ENCODE peak calls at places on chromosomes 11 and 22, in ten cellular contexts. G is CD4-positive, CD25-positive, alpha-beta regulatory T cell; N is small intestine; X is neuronal stem cell; D is astrocyte of the cerebellum; P is body of pancreas; O is A549; K is IMR-90; F is retinal pigment epithelial cell; U is heart right ventricle. I is an unnamed sample.

GRCh38 chr22:36910461-36910860 is 3.0 kb upstream of the CSF2RB start:
- DNase-seq in P (no peak), N (no peak), G (no peak), D (no peak), K (no peak), O (no peak), X (no peak), F (no peak), U (no peak), I (no peak)

GRCh38 chr11:58058276-58059010 is 27.7 kb downstream of the OR6Q1 start:
- DNase-seq in G (no peak), X (no peak), K (no peak), O (no peak), N (peak; percentile 48), P (peak; percentile 60), F (no peak), D (no peak), U (peak; percentile 7), I (no peak)

GRCh38 chr11:95895815-95896214 is 28.1 kb downstream of the MTMR2 start:
- DNase-seq in D (no peak), P (no peak), U (no peak), X (no peak), K (no peak), N (no peak), O (no peak), F (no peak), G (no peak), I (no peak)

GRCh38 chr11:75325713-75326438 is 25.6 kb downstream of the ARRB1 start:
- DNase-seq in O (peak; percentile 83), N (no peak), U (peak; percentile 45), K (peak; percentile 97), D (peak; percentile 34), F (no peak), P (peak; percentile 85), X (no peak), G (no peak), I (peak; percentile 87)

GRCh38 chr11:57390535-57390934 is at the start of gene PRG2:
- DNase-seq in O (no peak), X (no peak), G (no peak), K (no peak), U (no peak), P (no peak), F (no peak), N (no peak), D (no peak), I (no peak)

GRCh38 chr22:35154937-35155387 is 89.0 kb downstream of the ISX start:
- DNase-seq in X (peak; percentile 56), P (peak; percentile 54), O (peak; percentile 20), D (peak; percentile 26), N (peak; percentile 68), G (no peak), K (peak; percentile 35), F (peak; percentile 3), U (peak; percentile 37), I (no peak)

GRCh38 chr11:6402061-6402470 is 11.8 kb downstream of the SMPD1 start:
- DNase-seq in N (no peak), X (no peak), U (no peak), P (no peak), K (no peak), O (no peak), D (no peak), F (no peak), G (no peak), I (no peak)

GRCh38 chr11:75280227-75280671 is 39.7 kb downstream of the TPBGL start:
- DNase-seq in U (peak; percentile 84), G (peak; percentile 74), D (peak; percentile 23), N (peak; percentile 78), F (no peak), O (peak; percentile 93), X (peak; percentile 81), K (peak; percentile 66), P (peak; percentile 79), I (peak; percentile 19)

GRCh38 chr11:709109-709997 is 3.3 kb downstream of the EPS8L2 start:
- DNase-seq in F (no peak), G (no peak), X (no peak), O (no peak), D (no peak), N (no peak), U (no peak), K (no peak), P (peak; percentile 39), I (no peak)

DNA sequence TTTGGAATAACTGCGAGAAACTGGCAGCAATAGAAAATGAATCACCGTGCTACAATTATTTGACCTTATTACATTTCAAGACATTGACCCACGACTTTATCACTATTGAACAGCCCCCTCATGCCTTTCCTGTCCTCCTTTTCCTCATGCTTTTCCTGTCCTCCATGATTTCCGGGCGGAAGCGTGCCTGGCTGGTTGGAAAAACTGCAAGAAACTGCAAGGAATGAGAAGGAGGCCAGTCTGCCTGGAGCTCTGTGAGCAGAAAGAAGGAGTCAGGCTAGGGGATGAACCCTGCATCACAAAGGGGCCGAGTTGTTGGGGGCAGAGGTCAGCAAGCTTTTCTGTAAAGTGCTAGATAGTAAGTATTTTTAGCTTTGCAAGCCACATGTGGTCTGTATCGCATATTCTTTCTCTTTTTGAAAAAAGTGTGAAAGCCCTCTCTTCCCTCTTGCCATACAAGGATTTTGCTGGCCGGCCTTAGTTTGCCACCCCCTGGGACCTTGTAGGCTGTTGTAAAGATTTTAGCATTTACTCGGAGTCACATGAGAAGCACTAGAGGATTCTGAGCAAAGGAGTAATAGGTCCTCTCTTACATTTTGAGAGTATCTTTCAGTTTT is 37.0 kb upstream of the SWAP70 start:
- DNase-seq in D (no peak), N (no peak), K (no peak), U (peak; percentile 41), F (no peak), P (no peak), O (no peak), X (peak; percentile 62), G (no peak), I (no peak)
- H3K4me3 ChIP-seq in D (no peak overlapping the region), N (no peak overlapping the region), K (no peak overlapping the region), U (no peak overlapping the region), F (no peak overlapping the region), P (no peak overlapping the region), O (no peak overlapping the region), X (peak overlapping the region; percentile 37), G (no peak overlapping the region), I (no peak overlapping the region)

DNA sequence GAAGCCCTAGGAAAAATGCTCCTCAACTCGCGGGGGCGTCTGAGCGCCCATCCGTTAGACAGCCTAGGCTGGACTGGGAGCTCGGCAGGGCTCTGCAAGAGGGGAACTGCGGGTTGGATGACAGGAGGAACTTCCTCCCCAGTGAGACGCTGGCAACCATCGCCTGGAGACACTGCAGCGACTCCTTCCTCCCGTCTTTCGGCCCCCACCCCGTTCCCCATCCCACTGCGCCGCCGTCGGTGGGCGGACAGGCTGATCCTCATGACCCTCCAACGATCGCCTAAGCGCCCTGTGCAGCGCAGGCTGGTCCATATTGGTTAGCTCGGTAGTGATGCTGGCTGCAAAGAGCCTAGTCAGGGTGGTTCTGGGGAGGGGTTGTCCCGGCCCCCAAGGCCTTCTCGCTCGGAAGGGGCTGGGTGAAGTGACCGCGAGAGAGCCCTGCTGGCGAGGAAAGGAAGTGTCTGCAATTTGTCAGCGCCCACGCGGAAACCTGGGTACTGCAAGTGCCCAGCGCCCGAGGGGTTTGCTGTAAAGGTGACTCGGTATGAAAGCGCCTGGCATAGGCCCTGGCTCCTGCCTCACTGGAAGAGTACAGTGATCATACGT is 638 bp downstream of the NRGN start:
- DNase-seq in O (peak; percentile 46), G (peak; percentile 50), K (no peak), N (no peak), D (no peak), U (no peak), X (no peak), P (peak; percentile 22), F (no peak), I (no peak)
- H3K4me3 ChIP-seq in O (peak overlapping the region; percentile 54), G (peak overlapping the region; percentile 51), K (peak overlapping the region; percentile 52), N (peak overlapping the region; percentile 62), D (peak overlapping the region; percentile 49), U (peak overlapping the region; percentile 54), X (peak overlapping the region; percentile 55), P (no peak overlapping the region), F (peak overlapping the region; percentile 53), I (peak overlapping the region; percentile 59)

GRCh38 chr22:45210577-45211431 is 29.9 kb downstream of the KIAA0930 start:
- DNase-seq in G (no peak), P (no peak), N (no peak), X (no peak), F (no peak), K (no peak), D (no peak), U (no peak), O (no peak), I (no peak)

GRCh38 chr22:45212992-45213751 is 27.5 kb downstream of the KIAA0930 start:
- DNase-seq in P (no peak), O (no peak), G (no peak), U (peak; percentile 47), N (no peak), X (no peak), F (no peak), D (no peak), K (peak; percentile 81), I (no peak)

GRCh38 chr22:45211435-45211834 is 29.3 kb downstream of the KIAA0930 start:
- DNase-seq in D (no peak), P (no peak), U (no peak), F (no peak), X (no peak), O (no peak), K (no peak), N (peak; percentile 21), G (no peak), I (no peak)

GRCh38 chr22:45211848-45212247 is 28.8 kb downstream of the KIAA0930 start:
- DNase-seq in O (peak; percentile 25), K (no peak), U (no peak), P (no peak), N (no peak), D (no peak), G (no peak), F (no peak), X (no peak), I (no peak)

DNA sequence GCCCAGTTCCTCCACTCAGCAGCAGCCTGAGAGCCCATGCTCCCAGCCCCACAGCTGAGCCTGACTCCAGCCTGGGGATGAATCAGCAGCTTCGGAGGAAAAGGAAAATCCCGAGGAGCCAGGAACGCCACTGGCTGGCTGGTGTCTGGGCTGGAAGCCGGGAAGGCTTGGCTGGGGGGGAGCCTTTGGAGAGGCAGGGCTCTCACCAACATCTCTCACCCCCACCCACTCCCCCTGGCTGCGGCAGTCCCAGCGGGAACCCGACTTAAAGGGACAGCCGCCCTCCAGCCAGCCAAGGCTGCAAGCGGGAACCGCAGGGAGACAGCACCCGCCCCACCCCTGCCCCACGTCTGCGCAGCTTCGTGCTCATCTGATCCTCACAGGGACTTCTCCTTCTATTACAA is 28.4 kb downstream of the KIAA0930 start:
- DNase-seq in N (no peak), O (peak; percentile 55), U (peak; percentile 74), P (peak; percentile 48), D (peak; percentile 47), K (peak; percentile 96), X (no peak), F (peak; percentile 47), G (no peak), I (peak; percentile 53)
- H3K4me3 ChIP-seq in N (no peak overlapping the region), O (peak overlapping the region; percentile 56), U (peak overlapping the region; percentile 31), P (no peak overlapping the region), D (peak overlapping the region; percentile 19), K (peak overlapping the region; percentile 30), X (no peak overlapping the region), F (peak overlapping the region; percentile 19), G (no peak overlapping the region), I (peak overlapping the region; percentile 30)

GRCh38 chr11:119726150-119726553 is 2.8 kb downstream of the NECTIN1 start:
- DNase-seq in N (no peak), O (no peak), K (no peak), G (no peak), P (no peak), D (no peak), X (no peak), F (no peak), U (no peak), I (no peak)
- H3K4me3 ChIP-seq in N (no peak overlapping the region), O (no peak overlapping the region), K (no peak overlapping the region), G (no peak overlapping the region), P (no peak overlapping the region), D (no peak overlapping the region), X (peak overlapping the region; percentile 10), F (no peak overlapping the region), U (no peak overlapping the region), I (no peak overlapping the region)

I was measured in skeletal muscle cell.